ENCODE peak calls at places on chromosome 11, in eight cellular contexts. One of them, this sample, is unnamed.

GRCh38 chr11:850777-851762 is 8.4 kb downstream of the TSPAN4 start:
- DNase-seq in pancreas: no peak
- DNase-seq in left ventricle myocardium inferior: no peak
- DNase-seq in bronchial epithelial cell: no peak
- DNase-seq in heart left ventricle: no peak
- DNase-seq in fibroblast of pulmonary artery: no peak
- DNase-seq in hepatocyte: no peak
- DNase-seq in astrocyte of the spinal cord: no peak
- DNase-seq in this sample: no peak

GRCh38 chr11:43972366-43972765 is 29.9 kb downstream of the C11orf96 start:
- DNase-seq in pancreas: no peak
- DNase-seq in left ventricle myocardium inferior: no peak
- DNase-seq in bronchial epithelial cell: no peak
- DNase-seq in heart left ventricle: no peak
- DNase-seq in fibroblast of pulmonary artery: no peak
- DNase-seq in hepatocyte: no peak
- DNase-seq in astrocyte of the spinal cord: no peak
- DNase-seq in this sample: no peak

GRCh38 chr11:123063396-123064267 is 1.7 kb upstream of the HSPA8 start:
- DNase-seq in pancreas: no peak
- DNase-seq in left ventricle myocardium inferior: no peak
- DNase-seq in bronchial epithelial cell: peak; percentile 54
- DNase-seq in heart left ventricle: no peak
- DNase-seq in fibroblast of pulmonary artery: peak; percentile 76
- DNase-seq in hepatocyte: peak; percentile 60
- DNase-seq in astrocyte of the spinal cord: peak; percentile 78
- DNase-seq in this sample: peak; percentile 72

GRCh38 chr11:22597062-22597461 is 28.6 kb downstream of the FANCF start:
- DNase-seq in pancreas: no peak
- DNase-seq in left ventricle myocardium inferior: no peak
- DNase-seq in bronchial epithelial cell: no peak
- DNase-seq in heart left ventricle: no peak
- DNase-seq in fibroblast of pulmonary artery: no peak
- DNase-seq in hepatocyte: no peak
- DNase-seq in astrocyte of the spinal cord: no peak
- DNase-seq in this sample: no peak

GRCh38 chr11:102831128-102831708 is 12.2 kb downstream of the MMP3 start:
- DNase-seq in pancreas: peak; percentile 26
- DNase-seq in left ventricle myocardium inferior: no peak
- DNase-seq in bronchial epithelial cell: no peak
- DNase-seq in heart left ventricle: no peak
- DNase-seq in fibroblast of pulmonary artery: peak; percentile 31
- DNase-seq in hepatocyte: peak; percentile 44
- DNase-seq in astrocyte of the spinal cord: peak; percentile 59
- DNase-seq in this sample: peak; percentile 60

GRCh38 chr11:48052183-48053040 is 72.1 kb downstream of the PTPRJ start:
- DNase-seq in pancreas: peak; percentile 65
- DNase-seq in left ventricle myocardium inferior: no peak
- DNase-seq in bronchial epithelial cell: peak; percentile 67
- DNase-seq in heart left ventricle: no peak
- DNase-seq in fibroblast of pulmonary artery: peak; percentile 46
- DNase-seq in hepatocyte: peak; percentile 61
- DNase-seq in astrocyte of the spinal cord: peak; percentile 58
- DNase-seq in this sample: no peak

GRCh38 chr11:16820324-16821092 is 82.1 kb downstream of the C11orf58 start:
- DNase-seq in pancreas: peak; percentile 75
- DNase-seq in left ventricle myocardium inferior: peak; percentile 79
- DNase-seq in bronchial epithelial cell: peak; percentile 64
- DNase-seq in heart left ventricle: peak; percentile 87
- DNase-seq in fibroblast of pulmonary artery: peak; percentile 86
- DNase-seq in hepatocyte: peak; percentile 85
- DNase-seq in astrocyte of the spinal cord: peak; percentile 80
- DNase-seq in this sample: peak; percentile 76

GRCh38 chr11:117438371-117439000 is 110.8 kb downstream of the CEP164 start:
- DNase-seq in pancreas: no peak
- DNase-seq in left ventricle myocardium inferior: no peak
- DNase-seq in bronchial epithelial cell: peak; percentile 57
- DNase-seq in heart left ventricle: no peak
- DNase-seq in fibroblast of pulmonary artery: peak; percentile 25
- DNase-seq in hepatocyte: peak; percentile 30
- DNase-seq in astrocyte of the spinal cord: no peak
- DNase-seq in this sample: no peak

GRCh38 chr11:33266418-33267215 is 9.4 kb downstream of the HIPK3 start:
- DNase-seq in pancreas: no peak
- DNase-seq in left ventricle myocardium inferior: peak; percentile 45
- DNase-seq in bronchial epithelial cell: no peak
- DNase-seq in heart left ventricle: no peak
- DNase-seq in fibroblast of pulmonary artery: peak; percentile 93
- DNase-seq in hepatocyte: peak; percentile 21
- DNase-seq in astrocyte of the spinal cord: peak; percentile 71
- DNase-seq in this sample: peak; percentile 82

GRCh38 chr11:95305726-95306522 is 74.9 kb upstream of the SESN3 start:
- DNase-seq in pancreas: no peak
- DNase-seq in left ventricle myocardium inferior: no peak
- DNase-seq in bronchial epithelial cell: no peak
- DNase-seq in heart left ventricle: no peak
- DNase-seq in fibroblast of pulmonary artery: no peak
- DNase-seq in hepatocyte: peak; percentile 26
- DNase-seq in astrocyte of the spinal cord: no peak
- DNase-seq in this sample: no peak

GRCh38 chr11:117144477-117145392 is 648 bp downstream of the PAFAH1B2 start:
- DNase-seq in pancreas: peak; percentile 72
- DNase-seq in left ventricle myocardium inferior: peak; percentile 61
- DNase-seq in bronchial epithelial cell: peak; percentile 74
- DNase-seq in heart left ventricle: peak; percentile 79
- DNase-seq in fibroblast of pulmonary artery: peak; percentile 76
- DNase-seq in hepatocyte: peak; percentile 79
- DNase-seq in astrocyte of the spinal cord: peak; percentile 65
- DNase-seq in this sample: peak; percentile 81

GRCh38 chr11:126375726-126376125 is 20.2 kb downstream of the ST3GAL4 start:
- DNase-seq in pancreas: no peak
- DNase-seq in left ventricle myocardium inferior: no peak
- DNase-seq in bronchial epithelial cell: peak; percentile 47
- DNase-seq in heart left ventricle: no peak
- DNase-seq in fibroblast of pulmonary artery: peak; percentile 89
- DNase-seq in hepatocyte: no peak
- DNase-seq in astrocyte of the spinal cord: no peak
- DNase-seq in this sample: no peak

GRCh38 chr11:114180301-114181055 is 115.7 kb upstream of the NNMT start:
- DNase-seq in pancreas: peak; percentile 67
- DNase-seq in left ventricle myocardium inferior: no peak
- DNase-seq in bronchial epithelial cell: peak; percentile 44
- DNase-seq in heart left ventricle: no peak
- DNase-seq in fibroblast of pulmonary artery: peak; percentile 45
- DNase-seq in hepatocyte: peak; percentile 46
- DNase-seq in astrocyte of the spinal cord: no peak
- DNase-seq in this sample: peak; percentile 67

GRCh38 chr11:34940026-34940677 is 23.7 kb downstream of the PDHX start:
- DNase-seq in pancreas: no peak
- DNase-seq in left ventricle myocardium inferior: no peak
- DNase-seq in bronchial epithelial cell: no peak
- DNase-seq in heart left ventricle: no peak
- DNase-seq in fibroblast of pulmonary artery: peak; percentile 16
- DNase-seq in hepatocyte: no peak
- DNase-seq in astrocyte of the spinal cord: peak; percentile 50
- DNase-seq in this sample: peak; percentile 25

GRCh38 chr11:100445231-100445735 is 241.8 kb upstream of the ARHGAP42 start:
- DNase-seq in pancreas: no peak
- DNase-seq in left ventricle myocardium inferior: no peak
- DNase-seq in bronchial epithelial cell: peak; percentile 43
- DNase-seq in heart left ventricle: no peak
- DNase-seq in fibroblast of pulmonary artery: peak; percentile 23
- DNase-seq in hepatocyte: no peak
- DNase-seq in astrocyte of the spinal cord: peak; percentile 63
- DNase-seq in this sample: no peak

GRCh38 chr11:79055866-79056632 is 384.8 kb downstream of the TENM4 start:
- DNase-seq in pancreas: no peak
- DNase-seq in left ventricle myocardium inferior: no peak
- DNase-seq in bronchial epithelial cell: no peak
- DNase-seq in heart left ventricle: no peak
- DNase-seq in fibroblast of pulmonary artery: peak; percentile 54
- DNase-seq in hepatocyte: no peak
- DNase-seq in astrocyte of the spinal cord: peak; percentile 81
- DNase-seq in this sample: peak; percentile 19
- TF ChIP-seq CTCF in pancreas: no peak
- TF ChIP-seq CTCF in left ventricle myocardium inferior: no peak
- TF ChIP-seq CTCF in bronchial epithelial cell: no peak
- TF ChIP-seq CTCF in heart left ventricle: no peak
- TF ChIP-seq CTCF in fibroblast of pulmonary artery: peak; percentile 23
- TF ChIP-seq CTCF in hepatocyte: no peak
- TF ChIP-seq CTCF in astrocyte of the spinal cord: peak; percentile 43
- TF ChIP-seq CTCF in this sample: peak; percentile 12

GRCh38 chr11:86135319-86135714 is 66.4 kb upstream of the PICALM start:
- DNase-seq in pancreas: no peak
- DNase-seq in left ventricle myocardium inferior: no peak
- DNase-seq in bronchial epithelial cell: no peak
- DNase-seq in heart left ventricle: no peak
- DNase-seq in fibroblast of pulmonary artery: no peak
- DNase-seq in hepatocyte: no peak
- DNase-seq in astrocyte of the spinal cord: no peak
- DNase-seq in this sample: no peak
- H3K4me3 ChIP-seq in pancreas: no peak overlapping the region
- H3K4me3 ChIP-seq in left ventricle myocardium inferior: no peak overlapping the region
- H3K4me3 ChIP-seq in bronchial epithelial cell: no peak overlapping the region
- H3K4me3 ChIP-seq in heart left ventricle: no peak overlapping the region
- H3K4me3 ChIP-seq in fibroblast of pulmonary artery: no peak overlapping the region
- H3K4me3 ChIP-seq in hepatocyte: no peak overlapping the region
- H3K4me3 ChIP-seq in astrocyte of the spinal cord: no peak overlapping the region
- H3K4me3 ChIP-seq in this sample: no peak overlapping the region

GRCh38 chr11:66686100-66686785 is 8.6 kb upstream of the RBM4B start:
- DNase-seq in pancreas: no peak
- DNase-seq in left ventricle myocardium inferior: no peak
- DNase-seq in bronchial epithelial cell: peak; percentile 93
- DNase-seq in heart left ventricle: no peak
- DNase-seq in fibroblast of pulmonary artery: no peak
- DNase-seq in hepatocyte: no peak
- DNase-seq in astrocyte of the spinal cord: no peak
- DNase-seq in this sample: no peak
- TF ChIP-seq CTCF in pancreas: no peak
- TF ChIP-seq CTCF in left ventricle myocardium inferior: no peak
- TF ChIP-seq CTCF in bronchial epithelial cell: no peak
- TF ChIP-seq CTCF in heart left ventricle: no peak
- TF ChIP-seq CTCF in fibroblast of pulmonary artery: no peak
- TF ChIP-seq CTCF in hepatocyte: no peak
- TF ChIP-seq CTCF in astrocyte of the spinal cord: no peak
- TF ChIP-seq CTCF in this sample: no peak

GRCh38 chr11:2137202-2138071 is 1.8 kb downstream of the IGF2 start:
- DNase-seq in pancreas: peak; percentile 51
- DNase-seq in left ventricle myocardium inferior: peak; percentile 71
- DNase-seq in bronchial epithelial cell: peak; percentile 27
- DNase-seq in heart left ventricle: peak; percentile 82
- DNase-seq in fibroblast of pulmonary artery: peak; percentile 46
- DNase-seq in hepatocyte: peak; percentile 90
- DNase-seq in astrocyte of the spinal cord: peak; percentile 83
- DNase-seq in this sample: peak; percentile 93

GRCh38 chr11:2136209-2136951 is 2.8 kb downstream of the IGF2 start:
- DNase-seq in pancreas: peak; percentile 18
- DNase-seq in left ventricle myocardium inferior: no peak
- DNase-seq in bronchial epithelial cell: no peak
- DNase-seq in heart left ventricle: peak; percentile 53
- DNase-seq in fibroblast of pulmonary artery: no peak
- DNase-seq in hepatocyte: no peak
- DNase-seq in astrocyte of the spinal cord: no peak
- DNase-seq in this sample: no peak

GRCh38 chr11:2138075-2138435 is 1.1 kb downstream of the IGF2 start:
- DNase-seq in pancreas: peak; percentile 34
- DNase-seq in left ventricle myocardium inferior: no peak
- DNase-seq in bronchial epithelial cell: no peak
- DNase-seq in heart left ventricle: peak; percentile 60
- DNase-seq in fibroblast of pulmonary artery: no peak
- DNase-seq in hepatocyte: peak; percentile 53
- DNase-seq in astrocyte of the spinal cord: no peak
- DNase-seq in this sample: no peak

GRCh38 chr11:2135648-2136201 is 3.5 kb downstream of the IGF2 start:
- DNase-seq in pancreas: peak; percentile 20
- DNase-seq in left ventricle myocardium inferior: peak; percentile 11
- DNase-seq in bronchial epithelial cell: no peak
- DNase-seq in heart left ventricle: peak; percentile 44
- DNase-seq in fibroblast of pulmonary artery: no peak
- DNase-seq in hepatocyte: peak; percentile 46
- DNase-seq in astrocyte of the spinal cord: no peak
- DNase-seq in this sample: no peak

GRCh38 chr11:2136952-2137201 is 2.3 kb downstream of the IGF2 start:
- DNase-seq in pancreas: peak; percentile 12
- DNase-seq in left ventricle myocardium inferior: no peak
- DNase-seq in bronchial epithelial cell: no peak
- DNase-seq in heart left ventricle: no peak
- DNase-seq in fibroblast of pulmonary artery: no peak
- DNase-seq in hepatocyte: no peak
- DNase-seq in astrocyte of the spinal cord: no peak
- DNase-seq in this sample: no peak
- H3K4me3 ChIP-seq in pancreas: no peak overlapping the region
- H3K4me3 ChIP-seq in left ventricle myocardium inferior: peak overlapping the region; percentile 67
- H3K4me3 ChIP-seq in bronchial epithelial cell: no peak overlapping the region
- H3K4me3 ChIP-seq in heart left ventricle: peak overlapping the region; percentile 57
- H3K4me3 ChIP-seq in fibroblast of pulmonary artery: no peak overlapping the region
- H3K4me3 ChIP-seq in hepatocyte: peak overlapping the region; percentile 85
- H3K4me3 ChIP-seq in astrocyte of the spinal cord: peak overlapping the region; percentile 46
- H3K4me3 ChIP-seq in this sample: peak overlapping the region; percentile 67

GRCh38 chr11:44978961-44979331 is 28.3 kb upstream of the TP53I11 start:
- DNase-seq in pancreas: peak; percentile 69
- DNase-seq in left ventricle myocardium inferior: no peak
- DNase-seq in bronchial epithelial cell: peak; percentile 65
- DNase-seq in heart left ventricle: no peak
- DNase-seq in fibroblast of pulmonary artery: no peak
- DNase-seq in hepatocyte: no peak
- DNase-seq in astrocyte of the spinal cord: no peak
- DNase-seq in this sample: no peak

GRCh38 chr11:44979536-44980399 is 29.1 kb upstream of the TP53I11 start:
- DNase-seq in pancreas: peak; percentile 89
- DNase-seq in left ventricle myocardium inferior: no peak
- DNase-seq in bronchial epithelial cell: peak; percentile 91
- DNase-seq in heart left ventricle: no peak
- DNase-seq in fibroblast of pulmonary artery: peak; percentile 46
- DNase-seq in hepatocyte: no peak
- DNase-seq in astrocyte of the spinal cord: no peak
- DNase-seq in this sample: no peak

GRCh38 chr11:44978279-44978960 is 27.7 kb upstream of the TP53I11 start:
- DNase-seq in pancreas: no peak
- DNase-seq in left ventricle myocardium inferior: no peak
- DNase-seq in bronchial epithelial cell: no peak
- DNase-seq in heart left ventricle: no peak
- DNase-seq in fibroblast of pulmonary artery: peak; percentile 24
- DNase-seq in hepatocyte: no peak
- DNase-seq in astrocyte of the spinal cord: no peak
- DNase-seq in this sample: no peak

GRCh38 chr11:44976576-44976975 is 25.9 kb upstream of the TP53I11 start:
- DNase-seq in pancreas: no peak
- DNase-seq in left ventricle myocardium inferior: no peak
- DNase-seq in bronchial epithelial cell: no peak
- DNase-seq in heart left ventricle: no peak
- DNase-seq in fibroblast of pulmonary artery: no peak
- DNase-seq in hepatocyte: no peak
- DNase-seq in astrocyte of the spinal cord: no peak
- DNase-seq in this sample: no peak

DNA sequence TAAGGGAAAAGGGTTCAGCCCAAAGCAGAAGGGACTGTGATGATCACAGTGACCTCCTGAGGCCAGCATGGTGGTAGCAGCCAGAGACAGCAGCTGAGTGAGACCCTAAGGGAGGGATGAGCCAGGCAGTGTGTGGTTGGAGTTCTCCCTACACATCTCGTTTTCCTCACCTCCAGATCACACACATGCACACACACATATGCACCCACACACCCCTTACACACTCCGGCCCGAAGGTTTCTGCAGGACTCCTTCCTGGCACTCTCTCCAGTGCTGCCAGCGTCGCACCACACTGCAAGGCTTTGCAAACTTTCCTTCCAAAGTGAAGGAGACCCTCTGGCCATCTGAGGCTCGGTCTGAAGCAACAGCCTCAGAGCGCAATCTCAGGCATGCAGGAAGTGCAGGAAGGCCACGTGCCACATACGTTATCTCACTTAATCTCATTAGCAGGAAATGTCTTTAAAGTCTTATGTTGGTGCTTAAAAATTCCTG is 26.9 kb upstream of the TP53I11 start:
- DNase-seq in pancreas: no peak
- DNase-seq in left ventricle myocardium inferior: no peak
- DNase-seq in bronchial epithelial cell: peak; percentile 8
- DNase-seq in heart left ventricle: no peak
- DNase-seq in fibroblast of pulmonary artery: peak; percentile 35
- DNase-seq in hepatocyte: no peak
- DNase-seq in astrocyte of the spinal cord: no peak
- DNase-seq in this sample: peak; percentile 65
- TF ChIP-seq CTCF in pancreas: no peak
- TF ChIP-seq CTCF in left ventricle myocardium inferior: peak; percentile 35
- TF ChIP-seq CTCF in bronchial epithelial cell: peak; percentile 20
- TF ChIP-seq CTCF in heart left ventricle: peak; percentile 18
- TF ChIP-seq CTCF in fibroblast of pulmonary artery: peak; percentile 31
- TF ChIP-seq CTCF in hepatocyte: peak; percentile 30
- TF ChIP-seq CTCF in astrocyte of the spinal cord: peak; percentile 13
- TF ChIP-seq CTCF in this sample: peak; percentile 27